ENCODE peak calls at places on chromosome 20, in ten cellular contexts. X, T, R, M, C, Z, U, P, N and J are unnamed samples.
A peak's percentile ranks its signal among the peaks of the same experiment; 100 is the strongest.

GRCh38 chr20:63823691-63824311 is 7.3 kb downstream of the ZBTB46 start:
- DNase-seq in T (no peak), P (no peak), X (no peak), N (no peak), M (no peak), Z (no peak), R (no peak), U (no peak), C (no peak), J (no peak)

GRCh38 chr20:35917077-35917476 is 37.2 kb downstream of the SCAND1 start:
- DNase-seq in R (no peak), C (no peak), M (no peak), N (no peak), Z (no peak), T (no peak), U (no peak), P (no peak), X (no peak), J (no peak)

GRCh38 chr20:40758790-40759189 is 69.8 kb upstream of the MAFB start:
- DNase-seq in X (no peak), Z (no peak), U (no peak), R (no peak), C (no peak), M (no peak), N (no peak), T (no peak), P (no peak), J (no peak)

GRCh38 chr20:24588725-24589340 is 119.4 kb downstream of the SYNDIG1 start:
- DNase-seq in P (no peak), U (no peak), N (peak; percentile 54), C (no peak), T (no peak), M (no peak), Z (no peak), R (no peak), X (no peak), J (no peak)

GRCh38 chr20:51037499-51038110 is 14.7 kb upstream of the KCNG1 start:
- DNase-seq in P (no peak), T (no peak), M (no peak), N (no peak), U (no peak), X (no peak), C (no peak), R (peak; percentile 40), Z (no peak), J (no peak)

GRCh38 chr20:57392130-57392445 is 892 bp downstream of the RBM38 start:
- DNase-seq in X (no peak), R (no peak), U (no peak), C (no peak), T (peak; percentile 69), Z (no peak), P (no peak), M (no peak), N (no peak), J (no peak)

GRCh38 chr20:4502756-4503155 is 219.0 kb upstream of the PRND start:
- DNase-seq in U (no peak), Z (no peak), T (no peak), M (no peak), C (no peak), X (no peak), P (peak; percentile 65), N (no peak), R (no peak), J (no peak)

GRCh38 chr20:16916165-16916564 is 168.0 kb downstream of the OTOR start:
- DNase-seq in P (no peak), T (no peak), X (no peak), R (no peak), C (no peak), Z (no peak), M (no peak), N (no peak), U (no peak), J (no peak)

GRCh38 chr20:21224217-21224616 is 78.9 kb upstream of the XRN2 start:
- DNase-seq in N (no peak), M (no peak), R (no peak), T (no peak), P (no peak), X (no peak), U (no peak), Z (no peak), C (no peak), J (no peak)

GRCh38 chr20:10217517-10218410 is 866 bp upstream of the SNAP25 start:
- DNase-seq in P (peak; percentile 75), T (peak; percentile 69), N (peak; percentile 63), Z (no peak), C (no peak), M (peak; percentile 67), X (no peak), U (no peak), R (no peak), J (no peak)

GRCh38 chr20:49563015-49563980 is 4.6 kb downstream of the PTGIS start:
- DNase-seq in X (no peak), Z (no peak), R (no peak), T (peak; percentile 30), M (no peak), N (no peak), C (no peak), P (no peak), U (no peak), J (peak; percentile 77)

GRCh38 chr20:64025826-64026412 is 10.1 kb upstream of the C20orf204 start:
- DNase-seq in X (no peak), Z (no peak), T (no peak), C (no peak), U (no peak), M (no peak), N (no peak), R (no peak), P (no peak), J (no peak)

GRCh38 chr20:3997446-3997845 is 17.9 kb downstream of the RNF24 start:
- DNase-seq in N (no peak), T (no peak), M (no peak), X (no peak), C (no peak), R (no peak), Z (no peak), P (no peak), U (no peak), J (no peak)

GRCh38 chr20:64079273-64080012 is at the start of gene RGS19:
- DNase-seq in X (peak; percentile 76), R (peak; percentile 92), N (peak; percentile 81), P (no peak), T (peak; percentile 85), Z (peak; percentile 71), U (no peak), M (peak; percentile 75), C (no peak), J (peak; percentile 64)

GRCh38 chr20:45080867-45081616 is 19.9 kb downstream of the KCNS1 start:
- DNase-seq in X (no peak), M (no peak), R (no peak), T (no peak), P (peak; percentile 28), C (peak; percentile 15), Z (no peak), U (no peak), N (peak; percentile 23), J (no peak)
- TF ChIP-seq CTCF in X (no peak), M (no peak), R (peak; percentile 28), T (no peak), P (peak; percentile 31), C (no peak), Z (peak; percentile 27), U (peak; percentile 44), N (peak; percentile 60), J (no peak)

GRCh38 chr20:23200914-23201313 is 114.8 kb upstream of the CD93 start:
- DNase-seq in Z (no peak), X (peak; percentile 63), C (peak; percentile 48), N (no peak), U (no peak), P (peak; percentile 66), R (no peak), M (peak; percentile 77), T (no peak), J (peak; percentile 85)
- TF ChIP-seq CTCF in Z (no peak), X (no peak), C (peak; percentile 72), N (no peak), U (peak; percentile 41), P (peak; percentile 83), R (peak; percentile 51), M (peak; percentile 35), T (no peak), J (no peak)

GRCh38 chr20:37890643-37891042 is 12.3 kb upstream of the VSTM2L start:
- DNase-seq in U (no peak), C (no peak), Z (no peak), R (no peak), N (no peak), X (no peak), P (peak; percentile 37), T (no peak), M (no peak), J (no peak)

GRCh38 chr20:37897008-37897548 is 5.8 kb upstream of the VSTM2L start:
- DNase-seq in Z (no peak), T (no peak), M (peak; percentile 67), P (no peak), X (no peak), U (no peak), C (no peak), R (no peak), N (peak; percentile 73), J (no peak)

GRCh38 chr20:37893566-37894241 is 9.2 kb upstream of the VSTM2L start:
- DNase-seq in M (no peak), X (no peak), P (no peak), N (no peak), T (no peak), C (no peak), Z (no peak), R (no peak), U (no peak), J (no peak)

GRCh38 chr20:37892001-37892400 is 10.9 kb upstream of the VSTM2L start:
- DNase-seq in T (no peak), U (no peak), N (no peak), X (no peak), Z (no peak), P (no peak), M (no peak), C (no peak), R (no peak), J (no peak)

GRCh38 chr20:37894454-37894853 is 8.5 kb upstream of the VSTM2L start:
- DNase-seq in U (no peak), X (no peak), N (no peak), C (no peak), M (no peak), R (no peak), T (no peak), P (no peak), Z (no peak), J (no peak)
- TF ChIP-seq CTCF in U (no peak), X (no peak), N (no peak), C (no peak), M (no peak), R (no peak), T (no peak), P (no peak), Z (no peak), J (no peak)

DNA sequence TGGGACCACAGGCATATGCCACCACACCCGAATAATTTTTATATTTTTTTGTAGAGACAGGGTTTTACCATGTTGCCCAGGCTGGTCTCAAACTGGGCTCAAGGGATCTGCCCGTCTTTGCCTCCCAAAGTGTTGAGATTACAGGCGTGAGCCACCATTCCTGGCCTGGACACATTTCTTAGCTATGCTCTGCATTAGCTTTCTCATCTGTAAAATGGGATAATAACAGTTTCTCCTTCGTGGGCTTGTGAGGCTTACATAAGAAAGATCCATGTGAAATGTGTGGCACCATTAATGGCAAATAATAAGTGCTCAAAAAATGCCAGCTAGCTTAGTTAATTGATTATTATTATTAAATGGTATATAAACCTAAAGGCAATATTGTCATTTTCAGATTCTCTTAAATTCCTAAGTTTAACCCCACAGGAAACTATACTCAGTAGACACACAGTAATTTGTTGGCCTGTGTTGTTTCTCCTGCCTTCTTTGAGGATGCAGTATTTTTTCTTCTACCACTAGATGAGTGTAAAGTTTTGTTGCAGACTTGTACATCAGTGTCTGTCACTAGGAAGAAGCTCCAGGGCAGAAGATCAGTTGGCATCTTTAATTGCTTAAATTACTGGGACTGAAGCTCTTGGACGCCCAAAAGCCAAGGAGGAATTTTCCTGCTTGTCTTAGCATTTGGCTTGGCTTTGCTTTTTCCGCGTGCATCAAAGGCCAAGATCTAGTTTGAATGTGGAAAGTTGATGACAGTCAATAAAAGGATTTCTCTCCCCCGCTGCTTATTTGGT is 162.3 kb upstream of the ZNF217 start:
- DNase-seq in C (no peak), M (no peak), X (no peak), T (no peak), P (no peak), R (no peak), N (no peak), U (no peak), Z (no peak), J (no peak)
- TF ChIP-seq CTCF in C (no peak), M (no peak), X (no peak), T (no peak), P (no peak), R (no peak), N (no peak), U (no peak), Z (no peak), J (no peak)